ENCODE peak calls at places on chromosomes 4 and X, in four cellular contexts. U is A549, F is WTC11, M is K562. W is an unnamed sample.

GRCh38 chr4:121370729-121371325 is 10.0 kb downstream of the QRFPR start:
- DNase-seq in F (peak; percentile 24), U (peak; percentile 23), M (peak; percentile 14), W (peak; percentile 17)

GRCh38 chr4:96120206-96120605 is 280.3 kb downstream of the PDHA2 start:
- DNase-seq in U (no peak), F (no peak), M (no peak), W (no peak)

GRCh38 chr4:96301727-96302126 is 461.8 kb downstream of the PDHA2 start:
- DNase-seq in F (no peak), M (no peak), U (no peak), W (no peak)

GRCh38 chrX:140866446-140866845 is 135.9 kb upstream of the SPANXB1 start:
- DNase-seq in F (no peak), U (no peak), M (no peak), W (no peak)

GRCh38 chr4:2389691-2390090 is 28.8 kb downstream of the ZFYVE28 start:
- DNase-seq in M (peak; percentile 35), U (no peak), F (no peak), W (no peak)

GRCh38 chrX:153539979-153540358 is 22.5 kb downstream of the ATP2B3 start:
- DNase-seq in M (no peak), F (no peak), U (no peak), W (no peak)

GRCh38 chrX:150200820-150201287 is 162.3 kb upstream of the MAMLD1 start:
- DNase-seq in F (no peak), M (peak; percentile 20), U (peak; percentile 93), W (peak; percentile 54)

GRCh38 chrX:100447563-100448397 is 37.7 kb upstream of the PCDH19 start:
- DNase-seq in F (peak; percentile 53), U (peak; percentile 33), M (peak; percentile 62), W (no peak)

GRCh38 chr4:123871351-123871750 is 474.8 kb downstream of the SPRY1 start:
- DNase-seq in M (no peak), U (no peak), F (no peak), W (no peak)

GRCh38 chrX:1587161-1587560 is 4.2 kb upstream of the AKAP17A start:
- DNase-seq in F (no peak), M (no peak), U (no peak), W (no peak)

GRCh38 chr4:168923526-168924194 is 86.4 kb downstream of the CBR4 start:
- DNase-seq in M (peak; percentile 57), U (peak; percentile 78), F (peak; percentile 52), W (peak; percentile 62)

GRCh38 chr4:3436798-3437581 is 4.8 kb upstream of the HGFAC start:
- DNase-seq in M (no peak), U (peak; percentile 76), F (no peak), W (no peak)

GRCh38 chr4:101337688-101338087 is 9.6 kb downstream of the PPP3CA start:
- DNase-seq in U (no peak), F (no peak), M (no peak), W (no peak)

GRCh38 chr4:825969-826330 is at the start of gene CPLX1:
- DNase-seq in F (peak; percentile 47), U (no peak), M (peak; percentile 92), W (no peak)

GRCh38 chr4:187276786-187277408 is 553.2 kb upstream of the FAT1 start:
- DNase-seq in U (no peak), F (no peak), M (no peak), W (no peak)

GRCh38 chr4:188005561-188005960 is 10.0 kb downstream of the ZFP42 start:
- DNase-seq in M (no peak), F (no peak), U (no peak), W (no peak)

GRCh38 chrX:48606091-48606490 is 8.8 kb downstream of the WDR13 start:
- DNase-seq in F (peak; percentile 32), M (no peak), U (no peak), W (no peak)

GRCh38 chrX:118839334-118839958 is 15.8 kb downstream of the ZCCHC12 start:
- DNase-seq in M (peak; percentile 78), F (peak; percentile 91), U (peak; percentile 80), W (peak; percentile 58)

GRCh38 chr4:2868840-2869487 is 25.3 kb downstream of the ADD1 start:
- DNase-seq in F (no peak), M (no peak), U (no peak), W (no peak)

GRCh38 chrX:103250977-103251376 is 4.0 kb downstream of the TCEAL8 start:
- DNase-seq in U (no peak), F (no peak), M (peak; percentile 11), W (no peak)
- TF ChIP-seq HMGXB4 in U (no peak), F (no peak), M (no peak), W (no peak)

DNA sequence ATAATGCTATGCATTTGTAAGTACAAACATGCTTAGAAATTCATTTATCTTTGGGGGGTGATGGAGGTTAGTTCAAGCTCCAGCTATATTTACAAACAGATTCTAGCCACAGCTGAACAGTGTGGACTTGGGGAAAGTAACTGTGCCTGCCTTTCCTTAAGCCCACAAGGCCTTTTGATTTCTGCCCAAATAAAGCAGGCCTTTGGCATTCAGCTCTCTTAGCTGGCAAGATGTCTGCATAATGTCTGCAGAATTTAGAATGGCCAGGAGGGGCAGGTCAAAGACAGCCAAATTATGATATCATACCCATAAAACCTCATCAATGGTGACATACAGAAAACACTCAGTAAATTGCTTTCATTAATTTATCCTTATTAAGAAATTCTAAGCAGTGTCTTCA is 538.6 kb upstream of the NR3C2 start:
- DNase-seq in U (no peak), F (no peak), M (no peak), W (no peak)
- TF ChIP-seq HMGXB4 in U (no peak), F (no peak), M (no peak), W (no peak)

GRCh38 chr4:141081921-141082381 is 51.3 kb downstream of the RNF150 start:
- DNase-seq in U (no peak), M (no peak), F (no peak), W (no peak)
- TF ChIP-seq HMGXB4 in U (no peak), M (no peak), F (no peak), W (no peak)

DNA sequence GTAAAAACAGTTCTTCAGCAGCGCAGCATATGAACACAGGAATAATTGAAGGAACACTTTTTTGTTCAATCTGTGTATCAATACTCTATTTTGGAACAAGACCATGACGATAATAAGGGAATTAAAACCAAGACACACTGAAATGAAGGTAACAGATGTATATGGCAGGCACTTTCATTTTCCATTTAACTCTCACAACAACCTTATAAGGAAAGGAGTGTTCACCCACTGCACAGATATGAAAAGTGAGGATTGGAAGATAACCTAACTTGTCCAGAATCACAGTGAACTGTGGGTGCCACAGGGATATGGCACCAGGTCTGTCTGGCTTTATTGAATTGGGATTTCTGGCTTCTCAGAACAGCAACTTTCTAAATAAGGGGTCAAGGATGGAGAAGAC is 153.3 kb downstream of the MID1IP1 start:
- DNase-seq in M (no peak), U (no peak), F (no peak), W (no peak)
- TF ChIP-seq HMGXB4 in M (no peak), U (no peak), F (no peak), W (no peak)

DNA sequence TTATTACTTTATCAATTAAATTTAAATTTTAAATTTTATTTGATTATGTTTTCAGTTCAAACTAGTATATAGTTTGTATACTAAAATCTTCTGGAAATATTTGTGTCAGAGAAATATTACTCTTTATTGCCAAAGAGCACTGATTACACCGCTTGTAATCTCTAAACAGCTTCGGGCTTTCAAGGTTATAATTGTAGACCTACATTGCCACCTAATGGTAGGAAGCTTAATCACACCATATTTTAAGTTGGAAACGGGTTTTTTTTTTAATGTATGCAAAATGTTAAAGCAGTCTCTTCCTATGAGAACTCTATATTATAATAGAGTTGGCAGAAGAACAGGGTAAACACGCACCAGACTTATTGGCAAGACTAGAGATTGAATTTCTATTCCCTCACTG is 19.4 kb upstream of the NFXL1 start:
- DNase-seq in U (peak; percentile 28), M (peak; percentile 22), F (no peak), W (peak; percentile 32)
- TF ChIP-seq HMGXB4 in U (no peak), M (no peak), F (no peak), W (no peak)

GRCh38 chrX:110706446-110706845 is 89.2 kb downstream of the CHRDL1 start:
- DNase-seq in U (no peak), M (no peak), F (no peak), W (no peak)
- TF ChIP-seq HMGXB4 in U (no peak), M (no peak), F (no peak), W (no peak)